ENCODE peak calls at places on chromosomes 13 and 19, in four cellular contexts. Q, E, D and B are unnamed samples.

GRCh38 chr19:57511484-57511883 is 11.7 kb downstream of the ZNF773 start:
- DNase-seq in E (no peak), Q (no peak), D (no peak), B (no peak)

GRCh38 chr13:36814465-36814864 is 4.6 kb upstream of the RFXAP start:
- DNase-seq in E (no peak), D (no peak), Q (no peak), B (no peak)

GRCh38 chr13:107035186-107035585 is 467.2 kb upstream of the ARGLU1 start:
- DNase-seq in Q (no peak), E (no peak), D (no peak), B (no peak)

GRCh38 chr19:46489445-46490272 is 6.0 kb downstream of the PNMA8B start:
- DNase-seq in Q (no peak), D (no peak), E (no peak), B (no peak)

GRCh38 chr19:2278504-2279158 is 3.3 kb downstream of the PEAK3 start:
- DNase-seq in D (no peak), Q (no peak), E (no peak), B (no peak)

GRCh38 chr19:42427313-42427712 is at the start of gene LIPE:
- DNase-seq in Q (no peak), D (no peak), E (no peak), B (no peak)

GRCh38 chr13:107819071-107819470 is 396.3 kb downstream of the LIG4 start:
- DNase-seq in E (no peak), D (no peak), Q (no peak), B (no peak)

GRCh38 chr13:37011788-37012187 is 11.2 kb downstream of the EXOSC8 start:
- DNase-seq in E (no peak), D (no peak), Q (no peak), B (no peak)

GRCh38 chr13:32829676-32830091 is 186.5 kb upstream of the KL start:
- DNase-seq in Q (peak), D (no peak), E (peak), B (peak)

GRCh38 chr19:29285878-29286277 is 72.9 kb upstream of the UQCRFS1 start:
- DNase-seq in D (no peak), Q (no peak), E (no peak), B (no peak)

GRCh38 chr19:4633140-4633967 is 6.0 kb upstream of the TNFAIP8L1 start:
- DNase-seq in Q (peak), D (peak), E (peak), B (peak)

GRCh38 chr13:108044929-108045328 is 170.4 kb downstream of the LIG4 start:
- DNase-seq in Q (no peak), E (no peak), D (no peak), B (no peak)

GRCh38 chr19:50327461-50328256 is 1.5 kb downstream of the KCNC3 start:
- DNase-seq in D (no peak), Q (no peak), E (no peak), B (no peak)

GRCh38 chr19:42919757-42920079 is 2.0 kb upstream of the PSG6 start:
- DNase-seq in Q (no peak), D (no peak), E (no peak), B (no peak)

GRCh38 chr13:44223785-44224432 is 149.7 kb upstream of the SERP2 start:
- DNase-seq in D (no peak), Q (no peak), E (no peak), B (no peak)

GRCh38 chr13:40916207-40916998 is 102.7 kb downstream of the ELF1 start:
- DNase-seq in Q (no peak), D (no peak), E (no peak), B (no peak)

GRCh38 chr19:32407004-32407992 is 1.7 kb downstream of the DPY19L3 start:
- DNase-seq in D (no peak), Q (no peak), E (no peak), B (peak)

GRCh38 chr19:53864308-53864836 is 3.3 kb upstream of the MYADM start:
- DNase-seq in E (no peak), Q (no peak), D (no peak), B (no peak)

GRCh38 chr19:3931041-3931440 is 1.8 kb upstream of the NMRK2 start:
- DNase-seq in Q (no peak), D (no peak), E (no peak), B (no peak)

GRCh38 chr19:4379383-4380253 is 20.7 kb downstream of the SH3GL1 start:
- DNase-seq in E (peak), Q (peak), D (no peak), B (peak)

GRCh38 chr19:14146789-14147216 is 10.4 kb upstream of the ASF1B start:
- DNase-seq in Q (no peak), D (no peak), E (peak), B (no peak)

GRCh38 chr13:52353116-52353718 is 52.8 kb downstream of the THSD1 start:
- DNase-seq in E (no peak), D (no peak), Q (no peak), B (no peak)

GRCh38 chr19:28051047-28051446 is 1161.9 kb downstream of the UQCRFS1 start:
- DNase-seq in E (no peak), D (no peak), Q (no peak), B (no peak)

GRCh38 chr13:81058916-81059290 is 718.0 kb upstream of the SPRY2 start:
- DNase-seq in Q (peak), E (no peak), D (no peak), B (peak)

GRCh38 chr19:23071087-23071511 is 45.7 kb upstream of the ZNF730 start:
- DNase-seq in E (no peak), D (no peak), Q (no peak), B (no peak)

GRCh38 chr13:99658266-99658991 is 157.2 kb downstream of the TM9SF2 start:
- DNase-seq in Q (no peak), D (peak), E (peak), B (no peak)

GRCh38 chr19:7921302-7921954 is 1.3 kb downstream of the SNAPC2 start:
- DNase-seq in Q (no peak), D (no peak), E (no peak), B (no peak)

GRCh38 chr13:39571502-39572092 is 31.4 kb downstream of the LHFPL6 start:
- DNase-seq in D (no peak), E (no peak), Q (no peak), B (no peak)

GRCh38 chr19:31268751-31269150 is 80.5 kb downstream of the TSHZ3 start:
- DNase-seq in D (no peak), Q (no peak), E (no peak), B (no peak)

GRCh38 chr13:62309904-62310303 is 894.3 kb upstream of the PCDH20 start:
- DNase-seq in D (no peak), E (no peak), Q (no peak), B (no peak)

GRCh38 chr19:49200238-49200862 is 42.8 kb downstream of the TRPM4 start:
- DNase-seq in D (peak), E (no peak), Q (no peak), B (peak)